ENCODE peak calls at places on chromosomes 7 and 10, in six cellular contexts. One of them, this sample, is unnamed.

GRCh38 chr7:27423821-27424220 is 181.2 kb downstream of the EVX1 start:
- DNase-seq in suprapubic skin: no peak
- DNase-seq in OCI-LY7: no peak
- DNase-seq in SJSA1: no peak
- DNase-seq in mucosa of descending colon: peak; percentile 32
- DNase-seq in fibroblast of pulmonary artery: no peak
- DNase-seq in this sample: no peak

GRCh38 chr7:44445986-44446671 is 44.3 kb downstream of the NUDCD3 start:
- DNase-seq in suprapubic skin: no peak
- DNase-seq in OCI-LY7: no peak
- DNase-seq in SJSA1: no peak
- DNase-seq in mucosa of descending colon: no peak
- DNase-seq in fibroblast of pulmonary artery: no peak
- DNase-seq in this sample: no peak

GRCh38 chr7:27176343-27176731 is 2.2 kb upstream of the HOXA10 start:
- DNase-seq in suprapubic skin: peak; percentile 76
- DNase-seq in OCI-LY7: no peak
- DNase-seq in SJSA1: peak; percentile 80
- DNase-seq in mucosa of descending colon: peak; percentile 64
- DNase-seq in fibroblast of pulmonary artery: no peak
- DNase-seq in this sample: no peak

GRCh38 chr7:117118579-117119180 is 165.4 kb downstream of the ST7 start:
- DNase-seq in suprapubic skin: no peak
- DNase-seq in OCI-LY7: no peak
- DNase-seq in SJSA1: no peak
- DNase-seq in mucosa of descending colon: no peak
- DNase-seq in fibroblast of pulmonary artery: no peak
- DNase-seq in this sample: no peak

GRCh38 chr10:116312091-116312490 is 12.2 kb upstream of the CCDC172 start:
- DNase-seq in suprapubic skin: no peak
- DNase-seq in OCI-LY7: no peak
- DNase-seq in SJSA1: no peak
- DNase-seq in mucosa of descending colon: no peak
- DNase-seq in fibroblast of pulmonary artery: no peak
- DNase-seq in this sample: no peak

GRCh38 chr10:132630156-132630555 is 92.6 kb downstream of the INPP5A start:
- DNase-seq in suprapubic skin: no peak
- DNase-seq in OCI-LY7: no peak
- DNase-seq in SJSA1: no peak
- DNase-seq in mucosa of descending colon: no peak
- DNase-seq in fibroblast of pulmonary artery: no peak
- DNase-seq in this sample: peak; percentile 8

GRCh38 chr7:52507546-52507945 is 527.9 kb upstream of the POM121L12 start:
- DNase-seq in suprapubic skin: no peak
- DNase-seq in OCI-LY7: no peak
- DNase-seq in SJSA1: no peak
- DNase-seq in mucosa of descending colon: no peak
- DNase-seq in fibroblast of pulmonary artery: no peak
- DNase-seq in this sample: no peak

GRCh38 chr7:33601884-33602283 is 303.5 kb upstream of the BMPER start:
- DNase-seq in suprapubic skin: no peak
- DNase-seq in OCI-LY7: no peak
- DNase-seq in SJSA1: no peak
- DNase-seq in mucosa of descending colon: no peak
- DNase-seq in fibroblast of pulmonary artery: no peak
- DNase-seq in this sample: no peak

GRCh38 chr7:129825554-129826267 is 127.0 kb downstream of the UBE2H start:
- DNase-seq in suprapubic skin: peak; percentile 90
- DNase-seq in OCI-LY7: peak; percentile 78
- DNase-seq in SJSA1: peak; percentile 95
- DNase-seq in mucosa of descending colon: peak; percentile 94
- DNase-seq in fibroblast of pulmonary artery: peak; percentile 59
- DNase-seq in this sample: peak; percentile 93

GRCh38 chr7:85191383-85191782 is 4.5 kb upstream of the SEMA3D start:
- DNase-seq in suprapubic skin: no peak
- DNase-seq in OCI-LY7: peak; percentile 4
- DNase-seq in SJSA1: peak; percentile 37
- DNase-seq in mucosa of descending colon: no peak
- DNase-seq in fibroblast of pulmonary artery: peak; percentile 66
- DNase-seq in this sample: no peak

GRCh38 chr10:796233-796632 is 106.8 kb upstream of the DIP2C start:
- DNase-seq in suprapubic skin: no peak
- DNase-seq in OCI-LY7: no peak
- DNase-seq in SJSA1: no peak
- DNase-seq in mucosa of descending colon: no peak
- DNase-seq in fibroblast of pulmonary artery: no peak
- DNase-seq in this sample: no peak

GRCh38 chr7:105656922-105657521 is 75.7 kb upstream of the EFCAB10 start:
- DNase-seq in suprapubic skin: no peak
- DNase-seq in OCI-LY7: peak; percentile 66
- DNase-seq in SJSA1: peak; percentile 14
- DNase-seq in mucosa of descending colon: no peak
- DNase-seq in fibroblast of pulmonary artery: peak; percentile 28
- DNase-seq in this sample: peak; percentile 60

GRCh38 chr7:23012797-23013714 is 874 bp downstream of the HYCC1 start:
- DNase-seq in suprapubic skin: peak; percentile 86
- DNase-seq in OCI-LY7: peak; percentile 69
- DNase-seq in SJSA1: peak; percentile 48
- DNase-seq in mucosa of descending colon: peak; percentile 43
- DNase-seq in fibroblast of pulmonary artery: no peak
- DNase-seq in this sample: no peak

GRCh38 chr7:23011222-23011924 is 2.6 kb downstream of the HYCC1 start:
- DNase-seq in suprapubic skin: no peak
- DNase-seq in OCI-LY7: no peak
- DNase-seq in SJSA1: no peak
- DNase-seq in mucosa of descending colon: no peak
- DNase-seq in fibroblast of pulmonary artery: no peak
- DNase-seq in this sample: no peak

GRCh38 chr7:23012186-23012585 is 1.7 kb downstream of the HYCC1 start:
- DNase-seq in suprapubic skin: no peak
- DNase-seq in OCI-LY7: no peak
- DNase-seq in SJSA1: no peak
- DNase-seq in mucosa of descending colon: no peak
- DNase-seq in fibroblast of pulmonary artery: no peak
- DNase-seq in this sample: no peak

GRCh38 chr7:23013715-23014649 is at the start of gene HYCC1:
- DNase-seq in suprapubic skin: peak; percentile 100
- DNase-seq in OCI-LY7: peak; percentile 99
- DNase-seq in SJSA1: peak; percentile 99
- DNase-seq in mucosa of descending colon: peak; percentile 98
- DNase-seq in fibroblast of pulmonary artery: peak; percentile 99
- DNase-seq in this sample: peak; percentile 99

GRCh38 chr7:23009303-23009702 is 4.6 kb downstream of the HYCC1 start:
- DNase-seq in suprapubic skin: no peak
- DNase-seq in OCI-LY7: no peak
- DNase-seq in SJSA1: no peak
- DNase-seq in mucosa of descending colon: no peak
- DNase-seq in fibroblast of pulmonary artery: no peak
- DNase-seq in this sample: no peak
- H3K4me3 ChIP-seq in suprapubic skin: no peak overlapping the region
- H3K4me3 ChIP-seq in OCI-LY7: peak overlapping the region; percentile 98
- H3K4me3 ChIP-seq in SJSA1: no peak overlapping the region
- H3K4me3 ChIP-seq in mucosa of descending colon: no peak overlapping the region
- H3K4me3 ChIP-seq in fibroblast of pulmonary artery: no peak overlapping the region
- H3K4me3 ChIP-seq in this sample: no peak overlapping the region

GRCh38 chr7:140673770-140674155 is 1.0 kb downstream of the ADCK2 start:
- DNase-seq in suprapubic skin: no peak
- DNase-seq in OCI-LY7: peak; percentile 36
- DNase-seq in SJSA1: no peak
- DNase-seq in mucosa of descending colon: no peak
- DNase-seq in fibroblast of pulmonary artery: no peak
- DNase-seq in this sample: peak; percentile 30

GRCh38 chr7:140676303-140676702 is 3.6 kb downstream of the ADCK2 start:
- DNase-seq in suprapubic skin: no peak
- DNase-seq in OCI-LY7: peak; percentile 77
- DNase-seq in SJSA1: no peak
- DNase-seq in mucosa of descending colon: no peak
- DNase-seq in fibroblast of pulmonary artery: no peak
- DNase-seq in this sample: no peak

GRCh38 chr7:140675726-140676125 is 3.0 kb downstream of the ADCK2 start:
- DNase-seq in suprapubic skin: peak; percentile 52
- DNase-seq in OCI-LY7: peak; percentile 17
- DNase-seq in SJSA1: no peak
- DNase-seq in mucosa of descending colon: peak; percentile 3
- DNase-seq in fibroblast of pulmonary artery: no peak
- DNase-seq in this sample: no peak

GRCh38 chr7:140674356-140674800 is 1.6 kb downstream of the ADCK2 start:
- DNase-seq in suprapubic skin: peak; percentile 15
- DNase-seq in OCI-LY7: peak; percentile 92
- DNase-seq in SJSA1: no peak
- DNase-seq in mucosa of descending colon: peak; percentile 45
- DNase-seq in fibroblast of pulmonary artery: no peak
- DNase-seq in this sample: peak; percentile 31

GRCh38 chr7:140674899-140675701 is 2.4 kb downstream of the ADCK2 start:
- DNase-seq in suprapubic skin: peak; percentile 61
- DNase-seq in OCI-LY7: peak; percentile 40
- DNase-seq in SJSA1: peak; percentile 29
- DNase-seq in mucosa of descending colon: peak; percentile 18
- DNase-seq in fibroblast of pulmonary artery: peak; percentile 64
- DNase-seq in this sample: peak; percentile 19
- H3K4me3 ChIP-seq in suprapubic skin: no peak overlapping the region
- H3K4me3 ChIP-seq in OCI-LY7: peak overlapping the region; percentile 81
- H3K4me3 ChIP-seq in SJSA1: no peak overlapping the region
- H3K4me3 ChIP-seq in mucosa of descending colon: no peak overlapping the region
- H3K4me3 ChIP-seq in fibroblast of pulmonary artery: no peak overlapping the region
- H3K4me3 ChIP-seq in this sample: no peak overlapping the region

GRCh38 chr10:131013281-131013680 is 298.2 kb downstream of the TCERG1L start:
- DNase-seq in suprapubic skin: peak; percentile 66
- DNase-seq in OCI-LY7: no peak
- DNase-seq in SJSA1: no peak
- DNase-seq in mucosa of descending colon: no peak
- DNase-seq in fibroblast of pulmonary artery: no peak
- DNase-seq in this sample: peak; percentile 19
- H3K4me3 ChIP-seq in suprapubic skin: no peak overlapping the region
- H3K4me3 ChIP-seq in OCI-LY7: no peak overlapping the region
- H3K4me3 ChIP-seq in SJSA1: no peak overlapping the region
- H3K4me3 ChIP-seq in mucosa of descending colon: no peak overlapping the region
- H3K4me3 ChIP-seq in fibroblast of pulmonary artery: no peak overlapping the region
- H3K4me3 ChIP-seq in this sample: no peak overlapping the region

DNA sequence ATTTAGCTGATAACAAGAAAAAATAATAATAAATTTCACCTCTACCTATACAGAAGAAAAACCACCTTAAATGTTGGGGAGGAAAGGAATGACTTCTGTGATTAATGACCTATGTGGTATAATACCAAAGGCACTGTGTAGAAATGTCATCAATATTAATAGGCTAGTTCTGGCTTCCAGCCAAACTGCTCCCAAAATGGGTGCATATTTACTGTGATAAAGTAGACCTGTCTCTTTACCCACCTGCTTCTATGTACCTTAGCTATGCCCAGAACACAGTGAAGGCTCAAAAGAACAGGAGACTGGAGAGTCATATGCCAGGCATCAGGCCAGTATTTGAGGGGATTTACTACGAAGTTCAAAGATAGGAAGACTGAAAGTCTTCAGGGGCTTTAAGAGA is 76.0 kb downstream of the ATE1 start:
- DNase-seq in suprapubic skin: no peak
- DNase-seq in OCI-LY7: no peak
- DNase-seq in SJSA1: no peak
- DNase-seq in mucosa of descending colon: no peak
- DNase-seq in fibroblast of pulmonary artery: no peak
- DNase-seq in this sample: peak; percentile 52
- H3K4me3 ChIP-seq in suprapubic skin: no peak overlapping the region
- H3K4me3 ChIP-seq in OCI-LY7: no peak overlapping the region
- H3K4me3 ChIP-seq in SJSA1: no peak overlapping the region
- H3K4me3 ChIP-seq in mucosa of descending colon: no peak overlapping the region
- H3K4me3 ChIP-seq in fibroblast of pulmonary artery: no peak overlapping the region
- H3K4me3 ChIP-seq in this sample: no peak overlapping the region

GRCh38 chr7:66505531-66506451 is 122.9 kb upstream of the KCTD7 start:
- DNase-seq in suprapubic skin: no peak
- DNase-seq in OCI-LY7: no peak
- DNase-seq in SJSA1: no peak
- DNase-seq in mucosa of descending colon: peak; percentile 50
- DNase-seq in fibroblast of pulmonary artery: no peak
- DNase-seq in this sample: no peak
- H3K4me3 ChIP-seq in suprapubic skin: peak overlapping the region; percentile 45
- H3K4me3 ChIP-seq in OCI-LY7: no peak overlapping the region
- H3K4me3 ChIP-seq in SJSA1: peak overlapping the region; percentile 16
- H3K4me3 ChIP-seq in mucosa of descending colon: no peak overlapping the region
- H3K4me3 ChIP-seq in fibroblast of pulmonary artery: peak overlapping the region; percentile 24
- H3K4me3 ChIP-seq in this sample: no peak overlapping the region

DNA sequence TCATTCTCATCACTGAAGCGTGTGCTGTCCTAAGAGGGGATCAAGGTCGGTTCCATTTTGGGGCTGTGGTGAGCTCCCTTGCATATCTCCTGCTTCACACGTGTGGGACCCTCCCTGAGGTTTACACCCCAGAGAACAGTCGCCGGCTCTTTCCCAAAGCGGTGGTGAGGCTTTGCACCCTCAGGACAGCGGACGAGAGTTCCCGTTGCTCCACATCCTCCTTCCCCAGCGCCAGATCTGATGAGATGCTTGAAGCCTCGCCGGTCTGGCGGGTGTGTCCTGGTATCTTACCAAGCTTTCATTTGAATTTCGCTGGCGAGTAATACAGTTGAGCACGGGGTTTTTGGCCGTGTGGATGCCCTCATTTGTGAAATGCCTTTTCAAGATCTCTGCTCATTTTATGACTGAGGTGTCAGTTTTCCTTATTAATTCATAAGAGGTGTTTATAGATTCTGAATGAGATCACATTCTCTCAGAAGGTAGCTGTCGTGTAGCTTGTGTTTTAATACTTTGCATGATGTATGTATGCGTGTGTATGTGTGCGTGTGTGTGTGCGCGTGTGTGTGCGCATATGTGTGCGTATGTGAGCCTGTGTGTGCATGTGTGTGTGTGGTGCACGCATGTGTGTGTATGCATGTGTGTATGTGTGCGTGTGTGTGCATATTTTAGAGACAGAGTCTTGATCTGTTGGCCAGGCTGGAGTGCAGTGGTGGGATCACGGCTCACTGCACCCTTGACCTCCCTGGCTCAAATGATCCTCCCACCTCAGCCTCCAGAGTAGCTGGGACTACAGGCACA is 30.7 kb downstream of the ELFN1 start:
- DNase-seq in suprapubic skin: peak; percentile 71
- DNase-seq in OCI-LY7: no peak
- DNase-seq in SJSA1: no peak
- DNase-seq in mucosa of descending colon: peak; percentile 2
- DNase-seq in fibroblast of pulmonary artery: no peak
- DNase-seq in this sample: no peak
- H3K4me3 ChIP-seq in suprapubic skin: no peak overlapping the region
- H3K4me3 ChIP-seq in OCI-LY7: no peak overlapping the region
- H3K4me3 ChIP-seq in SJSA1: no peak overlapping the region
- H3K4me3 ChIP-seq in mucosa of descending colon: no peak overlapping the region
- H3K4me3 ChIP-seq in fibroblast of pulmonary artery: no peak overlapping the region
- H3K4me3 ChIP-seq in this sample: no peak overlapping the region